ENCODE peak calls at places on chromosome 5, in six cellular contexts. One of them, this sample, is unnamed.
A peak's percentile ranks its signal among the peaks of the same experiment; 100 is the strongest.

GRCh38 chr5:136063778-136064465 is 35.1 kb downstream of the TGFBI start:
- DNase-seq in activated naive CD8-positive, alpha-beta T cell treated with anti-CD3 and anti-CD28 coated beads for 36 hours: no peak
- DNase-seq in epithelial cell of proximal tubule: no peak
- DNase-seq in SK-MEL-5: no peak
- DNase-seq in KG1: no peak
- DNase-seq in prostate gland: no peak
- DNase-seq in this sample: no peak

GRCh38 chr5:10635861-10636350 is 72.0 kb downstream of the ANKRD33B start:
- DNase-seq in activated naive CD8-positive, alpha-beta T cell treated with anti-CD3 and anti-CD28 coated beads for 36 hours: no peak
- DNase-seq in epithelial cell of proximal tubule: no peak
- DNase-seq in SK-MEL-5: no peak
- DNase-seq in KG1: no peak
- DNase-seq in prostate gland: no peak
- DNase-seq in this sample: no peak

GRCh38 chr5:144032375-144032774 is 138.1 kb downstream of the YIPF5 start:
- DNase-seq in activated naive CD8-positive, alpha-beta T cell treated with anti-CD3 and anti-CD28 coated beads for 36 hours: no peak
- DNase-seq in epithelial cell of proximal tubule: no peak
- DNase-seq in SK-MEL-5: no peak
- DNase-seq in KG1: no peak
- DNase-seq in prostate gland: peak; percentile 10
- DNase-seq in this sample: no peak

GRCh38 chr5:177403194-177403825 is 2.8 kb upstream of the PFN3 start:
- DNase-seq in activated naive CD8-positive, alpha-beta T cell treated with anti-CD3 and anti-CD28 coated beads for 36 hours: peak; percentile 54
- DNase-seq in epithelial cell of proximal tubule: no peak
- DNase-seq in SK-MEL-5: no peak
- DNase-seq in KG1: no peak
- DNase-seq in prostate gland: no peak
- DNase-seq in this sample: peak; percentile 54

GRCh38 chr5:140794594-140795258 is at the start of gene PCDHA2:
- DNase-seq in activated naive CD8-positive, alpha-beta T cell treated with anti-CD3 and anti-CD28 coated beads for 36 hours: no peak
- DNase-seq in epithelial cell of proximal tubule: no peak
- DNase-seq in SK-MEL-5: peak; percentile 53
- DNase-seq in KG1: no peak
- DNase-seq in prostate gland: no peak
- DNase-seq in this sample: peak; percentile 13

GRCh38 chr5:103005276-103005675 is 114.7 kb downstream of the GIN1 start:
- DNase-seq in activated naive CD8-positive, alpha-beta T cell treated with anti-CD3 and anti-CD28 coated beads for 36 hours: no peak
- DNase-seq in epithelial cell of proximal tubule: no peak
- DNase-seq in SK-MEL-5: no peak
- DNase-seq in KG1: no peak
- DNase-seq in prostate gland: no peak
- DNase-seq in this sample: no peak

GRCh38 chr5:118249386-118249785 is 739.0 kb downstream of the DTWD2 start:
- DNase-seq in activated naive CD8-positive, alpha-beta T cell treated with anti-CD3 and anti-CD28 coated beads for 36 hours: no peak
- DNase-seq in epithelial cell of proximal tubule: no peak
- DNase-seq in SK-MEL-5: no peak
- DNase-seq in KG1: no peak
- DNase-seq in prostate gland: no peak
- DNase-seq in this sample: no peak

GRCh38 chr5:171093598-171093997 is 215.4 kb upstream of the TLX3 start:
- DNase-seq in activated naive CD8-positive, alpha-beta T cell treated with anti-CD3 and anti-CD28 coated beads for 36 hours: no peak
- DNase-seq in epithelial cell of proximal tubule: no peak
- DNase-seq in SK-MEL-5: no peak
- DNase-seq in KG1: no peak
- DNase-seq in prostate gland: no peak
- DNase-seq in this sample: no peak

GRCh38 chr5:164235176-164235914 is 729.9 kb downstream of the MAT2B start:
- DNase-seq in activated naive CD8-positive, alpha-beta T cell treated with anti-CD3 and anti-CD28 coated beads for 36 hours: no peak
- DNase-seq in epithelial cell of proximal tubule: peak; percentile 55
- DNase-seq in SK-MEL-5: no peak
- DNase-seq in KG1: no peak
- DNase-seq in prostate gland: no peak
- DNase-seq in this sample: no peak

GRCh38 chr5:179309751-179310320 is 35.4 kb downstream of the ADAMTS2 start:
- DNase-seq in activated naive CD8-positive, alpha-beta T cell treated with anti-CD3 and anti-CD28 coated beads for 36 hours: no peak
- DNase-seq in epithelial cell of proximal tubule: no peak
- DNase-seq in SK-MEL-5: no peak
- DNase-seq in KG1: no peak
- DNase-seq in prostate gland: no peak
- DNase-seq in this sample: no peak

GRCh38 chr5:157516016-157516415 is 56.0 kb downstream of the NIPAL4 start:
- DNase-seq in activated naive CD8-positive, alpha-beta T cell treated with anti-CD3 and anti-CD28 coated beads for 36 hours: no peak
- DNase-seq in epithelial cell of proximal tubule: no peak
- DNase-seq in SK-MEL-5: no peak
- DNase-seq in KG1: no peak
- DNase-seq in prostate gland: no peak
- DNase-seq in this sample: no peak

This sample was measured in A549.